ENCODE peak calls at places on chromosomes 12 and 14, in five cellular contexts. H is gastrocnemius medialis, A is PC-9, E is progenitor cell of endocrine pancreas, Z is hippocampal formation. L is an unnamed sample.

GRCh38 chr12:24901975-24902461 is 46.9 kb downstream of the BCAT1 start:
- DNase-seq in Z (peak; percentile 48), A (no peak), H (no peak), E (peak; percentile 30), L (no peak)

GRCh38 chr12:48736456-48736855 is 19.9 kb upstream of the CCNT1 start:
- DNase-seq in E (no peak), H (no peak), Z (no peak), A (no peak), L (no peak)

GRCh38 chr14:41636492-41637392 is 30.1 kb downstream of the LRFN5 start:
- DNase-seq in A (no peak), E (no peak), H (no peak), Z (no peak), L (no peak)

GRCh38 chr12:49403887-49404517 is 36.7 kb downstream of the SPATS2 start:
- DNase-seq in E (no peak), Z (no peak), A (no peak), H (no peak), L (no peak)

GRCh38 chr14:73295198-73295796 is 58.0 kb downstream of the PAPLN start:
- DNase-seq in Z (peak; percentile 56), H (no peak), E (no peak), A (peak; percentile 6), L (no peak)

GRCh38 chr12:48681416-48681737 is 661 bp downstream of the KANSL2 start:
- DNase-seq in A (no peak), E (no peak), Z (no peak), H (no peak), L (no peak)

GRCh38 chr14:77205566-77205965 is 24.0 kb downstream of the TMEM63C start:
- DNase-seq in E (no peak), A (no peak), H (no peak), Z (no peak), L (no peak)

GRCh38 chr12:129903092-129903945 is 506 bp downstream of the TMEM132D start:
- DNase-seq in E (no peak), Z (no peak), A (no peak), H (no peak), L (no peak)

GRCh38 chr14:75297417-75298040 is 18.9 kb downstream of the FOS start:
- DNase-seq in A (no peak), H (no peak), E (no peak), Z (no peak), L (no peak)

GRCh38 chr14:61720302-61720677 is 25.0 kb downstream of the HIF1A start:
- DNase-seq in Z (no peak), A (no peak), H (no peak), E (no peak), L (no peak)

GRCh38 chr12:119082496-119082895 is 96.2 kb upstream of the HSPB8 start:
- DNase-seq in E (no peak), A (no peak), H (no peak), Z (no peak), L (no peak)

GRCh38 chr12:79690606-79691298 is at the start of gene PAWR:
- DNase-seq in Z (no peak), E (peak; percentile 85), A (peak; percentile 89), H (no peak), L (no peak)

GRCh38 chr12:49256274-49256637 is 8.6 kb upstream of the TUBA1C start:
- DNase-seq in Z (peak; percentile 8), E (no peak), H (no peak), A (no peak), L (no peak)

GRCh38 chr12:109763201-109763841 is 49.7 kb downstream of the FAM222A start:
- DNase-seq in E (no peak), A (no peak), Z (no peak), H (no peak), L (no peak)

GRCh38 chr14:68978550-68978911 is 571 bp downstream of the ACTN1 start:
- DNase-seq in E (peak; percentile 64), H (peak; percentile 42), Z (no peak), A (peak; percentile 79), L (no peak)

GRCh38 chr12:132179431-132180362 is 35.4 kb downstream of the NOC4L start:
- DNase-seq in A (no peak), E (no peak), Z (no peak), H (no peak), L (no peak)

GRCh38 chr14:65482769-65483438 is 70.4 kb downstream of the FUT8 start:
- DNase-seq in H (no peak), A (no peak), E (no peak), Z (no peak), L (no peak)

GRCh38 chr14:105060751-105061427 is 4.3 kb downstream of the GPR132 start:
- DNase-seq in A (no peak), Z (no peak), H (no peak), E (no peak), L (no peak)

GRCh38 chr14:103732868-103733626 is 17.4 kb downstream of the ZFYVE21 start:
- DNase-seq in A (no peak), Z (no peak), H (no peak), E (no peak), L (no peak)

GRCh38 chr12:53677612-53678133 is 1.8 kb upstream of the ATP5MC2 start:
- DNase-seq in H (no peak), A (no peak), Z (peak; percentile 49), E (no peak), L (no peak)

GRCh38 chr14:22887260-22887989 is 4.4 kb downstream of the REM2 start:
- DNase-seq in A (peak; percentile 64), Z (no peak), H (no peak), E (peak; percentile 40), L (no peak)

GRCh38 chr12:111046896-111047295 is 126.5 kb upstream of the MYL2 start:
- DNase-seq in H (no peak), Z (no peak), A (no peak), E (no peak), L (no peak)

GRCh38 chr14:93764211-93764659 is 24.1 kb downstream of the PRIMA1 start:
- DNase-seq in A (no peak), H (no peak), Z (no peak), E (no peak), L (no peak)

GRCh38 chr12:57803317-57803893 is 15.1 kb downstream of the AVIL start:
- DNase-seq in Z (no peak), A (peak; percentile 24), E (peak; percentile 17), H (no peak), L (no peak)

GRCh38 chr12:91333966-91334365 is 151.3 kb upstream of the DCN start:
- DNase-seq in Z (no peak), E (no peak), A (no peak), H (no peak), L (no peak)

GRCh38 chr12:95633671-95634465 is 82.6 kb upstream of the USP44 start:
- DNase-seq in H (no peak), Z (no peak), A (no peak), E (no peak), L (no peak)

L was measured in stimulated activated CD8-positive, alpha-beta memory T cell treated with anti-CD3 and anti-CD28 coated beads, Interleukin-7, amount 100 ng/mL, for 1 hour.